ENCODE peak calls at places on chromosomes 5 and 9, in five cellular contexts. G is HTR-8/SVneo, D is NCI-H1105, F is NCI-H1930, J is ELR. A is an unnamed sample.

GRCh38 chr5:125634242-125634835 is 788.9 kb upstream of the GRAMD2B start:
- DNase-seq in D (peak; percentile 25), J (no peak), G (no peak), F (no peak), A (no peak)

GRCh38 chr5:137570070-137570469 is 70.9 kb upstream of the SPOCK1 start:
- DNase-seq in J (no peak), D (no peak), F (no peak), G (no peak), A (no peak)

GRCh38 chr5:151733727-151734408 is 24.6 kb downstream of the ATOX1 start:
- DNase-seq in J (peak; percentile 28), F (no peak), D (no peak), G (no peak), A (no peak)

GRCh38 chr9:80285325-80285724 is 713.6 kb downstream of the TLE4 start:
- DNase-seq in F (no peak), G (peak; percentile 3), J (peak; percentile 20), D (no peak), A (no peak)

GRCh38 chr9:125842215-125842614 is 95.0 kb downstream of the PBX3 start:
- DNase-seq in D (no peak), F (no peak), J (no peak), G (no peak), A (no peak)

GRCh38 chr5:140671472-140672210 is 1.7 kb downstream of the DND1 start:
- DNase-seq in G (no peak), J (no peak), D (no peak), F (no peak), A (no peak)

GRCh38 chr9:35728041-35728971 is 3.7 kb downstream of the TLN1 start:
- DNase-seq in F (no peak), D (no peak), G (peak; percentile 53), J (peak; percentile 88), A (peak; percentile 71)

GRCh38 chr5:65873181-65873580 is 53.2 kb upstream of the ERBIN start:
- DNase-seq in F (no peak), G (no peak), D (no peak), J (peak; percentile 72), A (no peak)

GRCh38 chr5:17223375-17224185 is 6.1 kb downstream of the BASP1 start:
- DNase-seq in F (no peak), J (no peak), G (no peak), D (no peak), A (no peak)

GRCh38 chr9:126791406-126792230 is 13.2 kb upstream of the ZBTB43 start:
- DNase-seq in J (peak; percentile 87), F (no peak), D (no peak), G (peak; percentile 46), A (no peak)

GRCh38 chr5:52560366-52560765 is 227.3 kb upstream of the ITGA1 start:
- DNase-seq in F (no peak), D (peak; percentile 61), G (no peak), J (peak; percentile 45), A (no peak)

GRCh38 chr5:113806823-113807222 is 293.3 kb downstream of the YTHDC2 start:
- DNase-seq in G (no peak), D (no peak), J (no peak), F (no peak), A (no peak)

GRCh38 chr9:137427454-137428310 is 4.5 kb downstream of the NOXA1 start:
- DNase-seq in J (no peak), D (no peak), F (no peak), G (no peak), A (no peak)

GRCh38 chr9:69173891-69174644 is at the start of gene TJP2:
- DNase-seq in G (peak; percentile 50), D (no peak), F (no peak), J (peak; percentile 86), A (no peak)

GRCh38 chr9:130895038-130895437 is 1.6 kb downstream of the QRFP start:
- DNase-seq in J (no peak), F (no peak), G (no peak), D (no peak), A (no peak)

GRCh38 chr9:80873861-80874260 is 815.5 kb downstream of the TLE1 start:
- DNase-seq in G (no peak), J (peak; percentile 57), D (no peak), F (no peak), A (no peak)

GRCh38 chr5:172909931-172910502 is 49.2 kb upstream of the RPL26L1 start:
- DNase-seq in F (no peak), G (no peak), D (no peak), J (peak; percentile 92), A (no peak)

GRCh38 chr9:78167356-78167755 is 68.5 kb upstream of the CEP78 start:
- DNase-seq in G (no peak), F (no peak), J (no peak), D (peak; percentile 25), A (no peak)

GRCh38 chr5:153813871-153814270 is 224.8 kb downstream of the FAM114A2 start:
- DNase-seq in J (no peak), D (no peak), F (no peak), G (no peak), A (no peak)

GRCh38 chr9:70609542-70610286 is 195.3 kb upstream of the KLF9 start:
- DNase-seq in F (no peak), D (no peak), G (no peak), J (peak; percentile 89), A (no peak)